ENCODE peak calls at places on chromosomes 3 and 15, in seven cellular contexts. I, U, J, E, N, W and T are unnamed samples.

GRCh38 chr15:31442203-31443090 is 115.8 kb downstream of the KLF13 start:
- DNase-seq in I (peak; percentile 37), U (no peak), J (no peak), E (peak; percentile 90), N (no peak), W (no peak), T (peak; percentile 71)

GRCh38 chr3:99868438-99868723 is 50.7 kb downstream of the CMSS1 start:
- DNase-seq in I (no peak), U (no peak), J (no peak), E (peak; percentile 66), N (no peak), W (no peak), T (no peak)

GRCh38 chr3:177357352-177358084 is 160.2 kb upstream of the TBL1XR1 start:
- DNase-seq in I (no peak), U (no peak), J (no peak), E (peak; percentile 97), N (peak; percentile 83), W (peak; percentile 54), T (no peak)

GRCh38 chr3:14212032-14212431 is 33.4 kb downstream of the LSM3 start:
- DNase-seq in I (no peak), U (no peak), J (no peak), E (no peak), N (no peak), W (no peak), T (no peak)

GRCh38 chr3:196654691-196655090 is 15.2 kb downstream of the NRROS start:
- DNase-seq in I (no peak), U (no peak), J (no peak), E (no peak), N (no peak), W (no peak), T (no peak)

GRCh38 chr3:58793052-58793451 is 126.5 kb upstream of the FAM3D start:
- DNase-seq in I (no peak), U (no peak), J (no peak), E (no peak), N (no peak), W (no peak), T (no peak)

GRCh38 chr3:129398803-129399144 is 29.7 kb downstream of the EFCAB12 start:
- DNase-seq in I (no peak), U (no peak), J (peak; percentile 25), E (peak; percentile 58), N (no peak), W (no peak), T (peak; percentile 37)

GRCh38 chr15:38048001-38048455 is 113.6 kb downstream of the TMCO5A start:
- DNase-seq in I (no peak), U (no peak), J (no peak), E (no peak), N (no peak), W (no peak), T (no peak)

GRCh38 chr3:128490650-128491070 is 2.3 kb downstream of the GATA2 start:
- DNase-seq in I (no peak), U (no peak), J (no peak), E (no peak), N (no peak), W (no peak), T (no peak)

GRCh38 chr3:11568503-11569155 is 75.1 kb downstream of the VGLL4 start:
- DNase-seq in I (no peak), U (no peak), J (no peak), E (peak; percentile 97), N (peak; percentile 59), W (peak; percentile 83), T (no peak)

GRCh38 chr3:98561727-98562521 is 30.1 kb downstream of the GPR15 start:
- DNase-seq in I (no peak), U (no peak), J (no peak), E (peak; percentile 73), N (no peak), W (no peak), T (no peak)